ENCODE peak calls at places on chromosomes 1 and 21, in nine cellular contexts. A, T, I, N, B, S, J, G and D are unnamed samples.

GRCh38 chr1:228295981-228296380 is 88.1 kb downstream of the OBSCN start:
- DNase-seq in S (no peak), B (no peak), A (no peak), J (no peak), G (no peak), T (no peak), N (no peak), I (no peak), D (no peak)

GRCh38 chr1:192225713-192226112 is 67.5 kb downstream of the RGS18 start:
- DNase-seq in A (no peak), I (no peak), J (no peak), N (no peak), T (no peak), G (no peak), B (no peak), S (no peak), D (no peak)

GRCh38 chr1:115252585-115252984 is 85.5 kb downstream of the NGF start:
- DNase-seq in J (no peak), G (no peak), I (no peak), B (no peak), T (no peak), N (no peak), A (no peak), S (no peak), D (no peak)

GRCh38 chr1:244010191-244010590 is 40.9 kb upstream of the ZBTB18 start:
- DNase-seq in B (no peak), S (no peak), T (peak), A (no peak), N (no peak), J (no peak), G (peak), I (no peak), D (no peak)

GRCh38 chr1:234863596-234863995 is 253.6 kb upstream of the IRF2BP2 start:
- DNase-seq in J (no peak), T (no peak), S (peak), B (no peak), I (no peak), A (no peak), G (no peak), N (no peak), D (no peak)

GRCh38 chr1:196951711-196952394 is 8.3 kb downstream of the CFHR2 start:
- DNase-seq in A (no peak), J (no peak), N (no peak), I (no peak), S (no peak), B (no peak), T (no peak), G (no peak), D (no peak)

GRCh38 chr1:228391411-228392020 is 15.1 kb downstream of the TRIM11 start:
- DNase-seq in N (no peak), G (no peak), S (no peak), J (no peak), A (no peak), T (no peak), B (no peak), I (no peak), D (no peak)

GRCh38 chr1:43779266-43779665 is 71.9 kb downstream of the ST3GAL3 start:
- DNase-seq in G (no peak), B (no peak), S (no peak), T (no peak), N (no peak), I (no peak), A (no peak), J (no peak), D (no peak)

GRCh38 chr21:35190201-35190701 is 141.1 kb upstream of the RUNX1 start:
- DNase-seq in J (no peak), G (no peak), B (no peak), S (no peak), I (no peak), A (no peak), T (no peak), N (no peak), D (no peak)